ENCODE peak calls at places on chromosomes 16 and 17, in ten cellular contexts. P, H, N, T, Y, U, Q, G, I and A are unnamed samples.

GRCh38 chr16:1244881-1245280 is 4.4 kb downstream of the TPSAB1 start:
- DNase-seq in Y (peak), N (no peak), H (no peak), T (no peak), P (no peak), Q (no peak), U (no peak), G (no peak), I (no peak), A (no peak)

GRCh38 chr17:55402374-55402773 is 19.3 kb downstream of the MMD start:
- DNase-seq in P (no peak), G (no peak), T (no peak), N (no peak), I (no peak), H (no peak), Y (no peak), U (no peak), Q (no peak), A (no peak)

GRCh38 chr17:6104956-6105355 is 34.8 kb downstream of the WSCD1 start:
- DNase-seq in G (no peak), Y (no peak), T (no peak), N (no peak), Q (no peak), P (no peak), U (no peak), H (no peak), I (no peak), A (no peak)

GRCh38 chr17:16928406-16929280 is 43.3 kb downstream of the TNFRSF13B start:
- DNase-seq in G (no peak), Q (no peak), H (no peak), U (no peak), N (no peak), T (no peak), P (no peak), Y (no peak), I (no peak), A (no peak)

GRCh38 chr16:9091867-9092281 is 430 bp downstream of the HAPSTR1 start:
- DNase-seq in I (no peak), U (no peak), T (no peak), H (peak), N (no peak), Q (no peak), Y (peak), G (no peak), P (peak), A (peak)

GRCh38 chr16:11349599-11350276 is 4.5 kb downstream of the RMI2 start:
- DNase-seq in N (no peak), U (no peak), P (peak), G (no peak), I (peak), Y (peak), H (no peak), Q (no peak), T (no peak), A (no peak)

GRCh38 chr17:57747221-57748017 is 2.3 kb upstream of the CCDC182 start:
- DNase-seq in I (no peak), T (peak), Q (no peak), U (peak), H (no peak), Y (no peak), G (peak), N (peak), P (peak), A (no peak)

GRCh38 chr17:81806461-81807209 is 2.7 kb downstream of the GCGR start:
- DNase-seq in T (no peak), I (no peak), U (no peak), Q (no peak), H (no peak), N (no peak), Y (no peak), P (no peak), G (no peak), A (no peak)

GRCh38 chr17:63774141-63774981 is at the start of gene DDX42:
- DNase-seq in Y (peak), T (peak), G (peak), N (peak), H (no peak), Q (peak), U (peak), I (peak), P (no peak), A (peak)

GRCh38 chr16:85421338-85422123 is 191.6 kb upstream of the GSE1 start:
- DNase-seq in I (no peak), T (no peak), H (no peak), Y (peak), P (no peak), N (no peak), Q (peak), U (no peak), G (no peak), A (no peak)